ENCODE peak calls at places on chromosomes 2 and 18, in six cellular contexts. L is cardiac muscle cell, F is spleen, G is uterus, Z is kidney, I is brain microvascular endothelial cell. K is an unnamed sample.

GRCh38 chr2:57621984-57622383 is 424.6 kb upstream of the VRK2 start:
- DNase-seq in L (no peak), F (no peak), G (no peak), Z (no peak), I (no peak), K (no peak)

GRCh38 chr2:215727507-215728503 is 285.5 kb downstream of the MREG start:
- DNase-seq in L (peak; percentile 65), F (no peak), G (no peak), Z (no peak), I (no peak), K (peak; percentile 30)

GRCh38 chr2:239001794-239002193 is 153.9 kb downstream of the TWIST2 start:
- DNase-seq in L (no peak), F (peak; percentile 44), G (no peak), Z (peak; percentile 12), I (no peak), K (no peak)

GRCh38 chr18:54279477-54280205 is 10.3 kb downstream of the POLI start:
- DNase-seq in L (no peak), F (no peak), G (no peak), Z (no peak), I (no peak), K (no peak)

GRCh38 chr2:9205481-9205880 is 1.1 kb upstream of the ASAP2 start:
- DNase-seq in L (no peak), F (no peak), G (no peak), Z (no peak), I (no peak), K (no peak)

GRCh38 chr2:152826880-152827279 is 108.5 kb downstream of the ARL6IP6 start:
- DNase-seq in L (no peak), F (no peak), G (no peak), Z (no peak), I (no peak), K (peak; percentile 72)

GRCh38 chr2:127225186-127225960 is 5.3 kb upstream of the CYP27C1 start:
- DNase-seq in L (peak; percentile 47), F (no peak), G (no peak), Z (no peak), I (peak; percentile 73), K (no peak)

GRCh38 chr2:216548901-216549321 is 50.3 kb downstream of the RPL37A start:
- DNase-seq in L (no peak), F (no peak), G (peak; percentile 57), Z (no peak), I (no peak), K (no peak)

GRCh38 chr2:231662028-231662810 is 46.1 kb upstream of the PTMA start:
- DNase-seq in L (peak; percentile 99), F (peak; percentile 99), G (peak; percentile 95), Z (peak; percentile 99), I (peak; percentile 89), K (peak; percentile 83)

GRCh38 chr2:143717053-143717452 is 587.8 kb downstream of the ARHGAP15 start:
- DNase-seq in L (peak; percentile 33), F (no peak), G (no peak), Z (no peak), I (no peak), K (no peak)

GRCh38 chr18:58862404-58862803 is 2.3 kb upstream of the ZNF532 start:
- DNase-seq in L (no peak), F (no peak), G (no peak), Z (no peak), I (no peak), K (no peak)

GRCh38 chr2:172488556-172488955 is 61.2 kb downstream of the ITGA6 start:
- DNase-seq in L (no peak), F (no peak), G (no peak), Z (no peak), I (no peak), K (no peak)

GRCh38 chr2:165573534-165574461 is 104.3 kb downstream of the CSRNP3 start:
- DNase-seq in L (peak; percentile 36), F (no peak), G (peak; percentile 30), Z (no peak), I (peak; percentile 38), K (peak; percentile 57)

GRCh38 chr2:77210725-77211124 is 311.5 kb downstream of the LRRTM4 start:
- DNase-seq in L (no peak), F (no peak), G (no peak), Z (no peak), I (no peak), K (no peak)

GRCh38 chr2:228164718-228165117 is 16.8 kb downstream of the SPHKAP start:
- DNase-seq in L (no peak), F (no peak), G (no peak), Z (no peak), I (no peak), K (no peak)

GRCh38 chr18:54558609-54559585 is 32.1 kb upstream of the DYNAP start:
- DNase-seq in L (peak; percentile 40), F (no peak), G (no peak), Z (no peak), I (no peak), K (peak; percentile 64)

GRCh38 chr2:149005471-149006077 is 32.9 kb upstream of the LYPD6B start:
- DNase-seq in L (no peak), F (no peak), G (no peak), Z (no peak), I (no peak), K (no peak)

GRCh38 chr2:60439219-60439974 is 114.1 kb downstream of the BCL11A start:
- DNase-seq in L (peak; percentile 53), F (peak; percentile 93), G (no peak), Z (peak; percentile 78), I (peak; percentile 11), K (no peak)

GRCh38 chr18:26406854-26407517 is 141.4 kb downstream of the KCTD1 start:
- DNase-seq in L (no peak), F (no peak), G (no peak), Z (no peak), I (no peak), K (peak; percentile 64)

GRCh38 chr2:27492557-27492956 is 2.4 kb downstream of the FNDC4 start:
- DNase-seq in L (no peak), F (no peak), G (no peak), Z (no peak), I (no peak), K (no peak)

GRCh38 chr2:27485496-27485895 is 4.0 kb downstream of the IFT172 start:
- DNase-seq in L (no peak), F (no peak), G (no peak), Z (no peak), I (no peak), K (no peak)

GRCh38 chr2:27493948-27494283 is 1.1 kb downstream of the FNDC4 start:
- DNase-seq in L (no peak), F (no peak), G (no peak), Z (peak; percentile 70), I (no peak), K (no peak)

GRCh38 chr2:27489498-27490397 is at the start of gene IFT172:
- DNase-seq in L (peak; percentile 99), F (peak; percentile 99), G (peak; percentile 99), Z (peak; percentile 99), I (peak; percentile 98), K (peak; percentile 99)

DNA sequence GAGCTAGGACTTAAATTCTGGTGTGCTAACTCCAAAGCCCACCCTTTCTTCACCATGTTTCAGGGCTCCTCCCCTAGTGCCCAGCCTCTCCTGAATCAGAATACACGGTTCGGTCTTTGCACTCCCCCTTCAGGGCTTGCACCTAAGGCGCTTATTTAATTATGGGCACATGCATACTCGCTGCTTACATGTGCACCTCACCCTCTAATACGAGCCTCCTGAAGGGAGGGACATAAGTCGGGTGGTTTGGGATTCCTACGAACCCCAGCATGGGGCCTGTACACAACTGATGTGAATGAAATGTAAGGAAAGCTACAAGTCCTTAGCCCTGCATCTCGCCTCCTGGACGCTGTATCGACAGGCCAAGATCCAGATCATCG is 435 bp downstream of the IFT172 start:
- DNase-seq in L (peak; percentile 39), F (no peak), G (no peak), Z (no peak), I (no peak), K (no peak)
- TF ChIP-seq CTCF in L (peak; percentile 18), F (no peak), G (no peak), Z (no peak), I (peak; percentile 40), K (no peak)

DNA sequence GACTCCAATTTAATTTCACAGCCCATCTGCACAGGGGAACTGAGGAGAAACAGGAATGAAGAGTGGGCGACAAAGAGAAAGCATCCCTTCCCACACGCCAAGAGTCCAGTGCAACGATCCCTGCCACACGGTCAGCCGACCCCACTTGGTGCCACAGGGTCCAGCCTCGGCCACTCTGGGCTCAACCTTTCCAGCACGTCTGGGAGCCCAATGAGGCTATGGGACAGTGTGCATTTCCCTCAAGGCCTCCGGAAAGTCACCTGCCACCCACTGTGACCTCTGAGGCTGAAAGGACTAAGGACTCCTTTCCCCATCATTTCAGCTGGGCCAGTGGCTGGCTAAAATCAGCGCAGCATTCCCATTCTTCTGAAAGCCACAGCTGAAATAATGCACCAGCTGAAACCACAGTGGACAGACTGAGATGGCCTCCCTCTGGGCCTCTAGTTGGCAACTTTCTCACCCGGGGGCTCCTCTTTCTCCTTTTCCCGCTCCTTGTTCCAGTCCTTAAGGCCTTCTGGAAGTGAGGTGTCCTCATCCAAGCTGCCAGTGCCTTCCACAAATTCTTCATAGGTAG is 21.2 kb downstream of the TUBB6 start:
- DNase-seq in L (no peak), F (no peak), G (no peak), Z (no peak), I (no peak), K (no peak)
- H3K36me3 ChIP-seq in L (peaks cover 48% of the 10 kb centered on the region), F (no peaks in the 10 kb centered on the region), G (no peaks in the 10 kb centered on the region), Z (peaks cover 39% of the 10 kb centered on the region), I (peaks cover 53% of the 10 kb centered on the region), K (peaks cover 31% of the 10 kb centered on the region)

GRCh38 chr2:85785027-85785822 is 31.4 kb downstream of the ATOH8 start:
- DNase-seq in L (peak; percentile 97), F (peak; percentile 18), G (no peak), Z (peak; percentile 73), I (no peak), K (no peak)
- H3K4me3 ChIP-seq in L (no peak overlapping the region), F (no peak overlapping the region), G (no peak overlapping the region), Z (no peak overlapping the region), I (no peak overlapping the region), K (no peak overlapping the region)

GRCh38 chr2:160324161-160324768 is 124.2 kb upstream of the ITGB6 start:
- DNase-seq in L (peak; percentile 75), F (peak; percentile 78), G (peak; percentile 63), Z (peak; percentile 69), I (peak; percentile 71), K (peak; percentile 53)
- TF ChIP-seq CTCF in L (peak; percentile 76), F (peak; percentile 73), G (peak; percentile 70), Z (peak; percentile 73), I (peak; percentile 84), K (peak; percentile 60)